ENCODE peak calls at places on chromosomes 2 and 18, in eight cellular contexts. B, L, P, V, C, E, F and K are unnamed samples.

GRCh38 chr2:227410191-227410590 is 22.4 kb upstream of the SCYGR1 start:
- DNase-seq in B (no peak), L (no peak), P (no peak), V (no peak), C (no peak), E (no peak), F (no peak), K (no peak)

GRCh38 chr2:137969418-137969765 is 5.1 kb downstream of the HNMT start:
- DNase-seq in B (no peak), L (no peak), P (peak), V (no peak), C (no peak), E (no peak), F (peak), K (no peak)

GRCh38 chr2:135607561-135607960 is 76.3 kb downstream of the R3HDM1 start:
- DNase-seq in B (no peak), L (no peak), P (peak), V (no peak), C (no peak), E (no peak), F (no peak), K (no peak)

GRCh38 chr2:71379086-71379485 is 47.5 kb downstream of the ZNF638 start:
- DNase-seq in B (peak), L (no peak), P (peak), V (no peak), C (peak), E (no peak), F (no peak), K (no peak)

GRCh38 chr2:220789961-220790360 is 782.1 kb downstream of the EPHA4 start:
- DNase-seq in B (no peak), L (no peak), P (peak), V (no peak), C (no peak), E (no peak), F (no peak), K (no peak)

GRCh38 chr18:477565-477964 is 22.9 kb downstream of the COLEC12 start:
- DNase-seq in B (peak), L (no peak), P (no peak), V (no peak), C (peak), E (no peak), F (peak), K (no peak)

GRCh38 chr18:3055861-3056260 is 42.9 kb upstream of the LPIN2 start:
- DNase-seq in B (no peak), L (no peak), P (peak), V (no peak), C (no peak), E (no peak), F (no peak), K (no peak)

GRCh38 chr2:217901826-217902225 is 101.0 kb downstream of the TNS1 start:
- DNase-seq in B (no peak), L (no peak), P (peak), V (peak), C (no peak), E (no peak), F (no peak), K (no peak)

GRCh38 chr2:171610824-171611223 is 76.4 kb upstream of the DYNC1I2 start:
- DNase-seq in B (no peak), L (no peak), P (no peak), V (no peak), C (no peak), E (no peak), F (no peak), K (no peak)

GRCh38 chr2:116733699-116734098 is 1080.8 kb upstream of the DDX18 start:
- DNase-seq in B (no peak), L (no peak), P (no peak), V (no peak), C (no peak), E (no peak), F (no peak), K (no peak)

GRCh38 chr2:3349211-3349693 is 28.4 kb downstream of the EIPR1 start:
- DNase-seq in B (no peak), L (no peak), P (no peak), V (no peak), C (no peak), E (no peak), F (no peak), K (no peak)

GRCh38 chr18:46546111-46546640 is 110.8 kb downstream of the LOXHD1 start:
- DNase-seq in B (no peak), L (no peak), P (no peak), V (no peak), C (no peak), E (no peak), F (no peak), K (no peak)

GRCh38 chr2:29175338-29175737 is 60.1 kb downstream of the CLIP4 start:
- DNase-seq in B (no peak), L (no peak), P (no peak), V (no peak), C (no peak), E (no peak), F (no peak), K (no peak)

GRCh38 chr18:29556070-29556469 is 1379.1 kb upstream of the CDH2 start:
- DNase-seq in B (no peak), L (no peak), P (no peak), V (no peak), C (no peak), E (no peak), F (no peak), K (no peak)

GRCh38 chr2:190110131-190110530 is 47.6 kb upstream of the MSTN start:
- DNase-seq in B (no peak), L (no peak), P (peak), V (no peak), C (no peak), E (no peak), F (no peak), K (no peak)

GRCh38 chr2:11422901-11423435 is 43.0 kb downstream of the E2F6 start:
- DNase-seq in B (no peak), L (no peak), P (no peak), V (no peak), C (no peak), E (no peak), F (no peak), K (no peak)

GRCh38 chr2:11421863-11422490 is 44.0 kb downstream of the E2F6 start:
- DNase-seq in B (no peak), L (no peak), P (no peak), V (no peak), C (no peak), E (no peak), F (no peak), K (no peak)

GRCh38 chr2:11422491-11422865 is 43.5 kb downstream of the E2F6 start:
- DNase-seq in B (no peak), L (no peak), P (no peak), V (no peak), C (no peak), E (no peak), F (no peak), K (no peak)

GRCh38 chr2:11430729-11431128 is 35.2 kb downstream of the E2F6 start:
- DNase-seq in B (no peak), L (no peak), P (no peak), V (no peak), C (no peak), E (peak), F (no peak), K (no peak)

GRCh38 chr2:11427224-11427623 is 38.7 kb downstream of the E2F6 start:
- DNase-seq in B (no peak), L (no peak), P (no peak), V (no peak), C (no peak), E (no peak), F (no peak), K (no peak)
- TF ChIP-seq CTCF in B (no peak), L (no peak), P (no peak), V (no peak), C (no peak), E (no peak), F (no peak), K (no peak)

DNA sequence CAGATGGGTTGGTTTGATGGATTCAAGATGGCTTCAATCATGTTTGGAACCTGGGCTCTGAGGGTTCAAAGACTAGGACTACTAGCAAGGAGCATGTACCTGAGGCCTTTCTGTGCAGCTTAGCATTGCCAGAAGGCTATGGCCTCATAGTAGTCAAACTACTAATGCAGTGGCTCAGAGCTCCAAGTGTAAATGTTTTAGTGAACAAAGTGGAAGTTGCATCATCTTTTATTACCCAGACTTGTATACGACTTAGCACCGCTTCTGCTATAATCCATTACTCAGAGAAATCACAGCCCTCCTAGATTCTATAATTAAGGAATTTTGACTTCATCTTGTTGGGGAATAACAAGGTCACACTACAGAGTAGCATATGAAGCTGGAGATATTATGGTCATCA is 210.5 kb downstream of the ERBB4 start:
- DNase-seq in B (no peak), L (no peak), P (no peak), V (no peak), C (no peak), E (no peak), F (no peak), K (no peak)
- H3K4me3 ChIP-seq in B (no peak), L (no peak), P (no peak), V (no peak), C (no peak), E (no peak), F (no peak), K (no peak)

GRCh38 chr2:62423235-62423634 is 82.8 kb downstream of the TMEM17 start:
- DNase-seq in B (no peak), L (no peak), P (peak), V (no peak), C (peak), E (peak), F (no peak), K (no peak)
- TF ChIP-seq CTCF in B (no peak), L (no peak), P (peak), V (no peak), C (peak), E (peak), F (no peak), K (peak)

DNA sequence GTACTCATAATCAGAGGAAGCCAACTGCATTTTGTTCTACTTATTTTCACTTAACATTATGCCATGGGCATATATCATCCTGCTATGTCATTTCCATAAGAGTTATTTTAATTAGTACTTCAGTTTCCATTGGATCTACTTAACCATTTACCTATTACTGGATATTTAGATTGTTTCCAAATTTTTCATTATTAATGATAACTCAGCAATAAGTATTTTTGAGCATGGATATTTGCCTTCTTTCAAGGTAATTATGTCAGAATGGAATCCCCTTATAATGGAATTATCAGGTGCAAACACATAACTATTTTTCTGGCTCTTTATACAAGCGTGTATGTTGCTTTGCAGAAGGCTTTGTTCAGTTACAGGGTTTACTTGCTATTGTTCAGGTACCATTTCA is 126.6 kb downstream of the RDH14 start:
- DNase-seq in B (no peak), L (no peak), P (no peak), V (no peak), C (no peak), E (no peak), F (no peak), K (no peak)
- H3K4me3 ChIP-seq in B (no peak), L (no peak), P (no peak), V (no peak), C (no peak), E (no peak), F (no peak), K (no peak)

GRCh38 chr2:49255325-49256023 is 101.2 kb upstream of the FSHR start:
- DNase-seq in B (no peak), L (no peak), P (peak), V (no peak), C (no peak), E (no peak), F (no peak), K (no peak)
- TF ChIP-seq CTCF in B (no peak), L (no peak), P (peak), V (no peak), C (no peak), E (no peak), F (no peak), K (no peak)